ENCODE peak calls at places on chromosomes 4 and X, in seven cellular contexts. One of them, this sample, is unnamed.

GRCh38 chr4:103075435-103075893 is 1.1 kb downstream of the SLC9B2 start:
- DNase-seq in NCI-H1694: no peak
- DNase-seq in AG09309: no peak
- DNase-seq in left lung: no peak
- DNase-seq in lung: no peak
- DNase-seq in AG08395: peak
- DNase-seq in mesothelial cell of epicardium: no peak
- DNase-seq in this sample: no peak

GRCh38 chr4:2944882-2945526 is 18.2 kb downstream of the NOP14 start:
- DNase-seq in NCI-H1694: no peak
- DNase-seq in AG09309: no peak
- DNase-seq in left lung: peak
- DNase-seq in lung: no peak
- DNase-seq in AG08395: no peak
- DNase-seq in mesothelial cell of epicardium: no peak
- DNase-seq in this sample: peak

GRCh38 chrX:103658681-103659433 is 27.6 kb downstream of the MORF4L2 start:
- DNase-seq in NCI-H1694: no peak
- DNase-seq in AG09309: no peak
- DNase-seq in left lung: no peak
- DNase-seq in lung: no peak
- DNase-seq in AG08395: no peak
- DNase-seq in mesothelial cell of epicardium: no peak
- DNase-seq in this sample: no peak

GRCh38 chr4:14783011-14783877 is 219.0 kb upstream of the CPEB2 start:
- DNase-seq in NCI-H1694: no peak
- DNase-seq in AG09309: no peak
- DNase-seq in left lung: no peak
- DNase-seq in lung: no peak
- DNase-seq in AG08395: peak
- DNase-seq in mesothelial cell of epicardium: no peak
- DNase-seq in this sample: no peak

GRCh38 chrX:15675490-15675921 is 10.9 kb upstream of the CLTRN start:
- DNase-seq in NCI-H1694: peak
- DNase-seq in AG09309: peak
- DNase-seq in left lung: peak
- DNase-seq in lung: peak
- DNase-seq in AG08395: peak
- DNase-seq in mesothelial cell of epicardium: peak
- DNase-seq in this sample: peak

GRCh38 chr4:29046166-29046565 is 1674.0 kb upstream of the PCDH7 start:
- DNase-seq in NCI-H1694: no peak
- DNase-seq in AG09309: no peak
- DNase-seq in left lung: no peak
- DNase-seq in lung: no peak
- DNase-seq in AG08395: no peak
- DNase-seq in mesothelial cell of epicardium: no peak
- DNase-seq in this sample: no peak

GRCh38 chr4:133152330-133152791 is 3.3 kb downstream of the PCDH10 start:
- DNase-seq in NCI-H1694: no peak
- DNase-seq in AG09309: no peak
- DNase-seq in left lung: peak
- DNase-seq in lung: no peak
- DNase-seq in AG08395: no peak
- DNase-seq in mesothelial cell of epicardium: no peak
- DNase-seq in this sample: no peak

GRCh38 chr4:106079616-106080015 is 184.3 kb downstream of the NPNT start:
- DNase-seq in NCI-H1694: no peak
- DNase-seq in AG09309: no peak
- DNase-seq in left lung: no peak
- DNase-seq in lung: no peak
- DNase-seq in AG08395: no peak
- DNase-seq in mesothelial cell of epicardium: no peak
- DNase-seq in this sample: no peak

GRCh38 chr4:152734699-152735050 is 44.9 kb downstream of the TIGD4 start:
- DNase-seq in NCI-H1694: no peak
- DNase-seq in AG09309: no peak
- DNase-seq in left lung: no peak
- DNase-seq in lung: no peak
- DNase-seq in AG08395: no peak
- DNase-seq in mesothelial cell of epicardium: no peak
- DNase-seq in this sample: no peak

GRCh38 chr4:29423836-29424721 is 1296.1 kb upstream of the PCDH7 start:
- DNase-seq in NCI-H1694: no peak
- DNase-seq in AG09309: peak
- DNase-seq in left lung: no peak
- DNase-seq in lung: no peak
- DNase-seq in AG08395: peak
- DNase-seq in mesothelial cell of epicardium: no peak
- DNase-seq in this sample: no peak

GRCh38 chrX:79263550-79263949 is 103.6 kb downstream of the ITM2A start:
- DNase-seq in NCI-H1694: no peak
- DNase-seq in AG09309: no peak
- DNase-seq in left lung: no peak
- DNase-seq in lung: no peak
- DNase-seq in AG08395: no peak
- DNase-seq in mesothelial cell of epicardium: no peak
- DNase-seq in this sample: no peak

This sample was measured in pancreas.